ENCODE peak calls at places on chromosomes 6 and 20, in four cellular contexts. W is epithelial cell of esophagus, P is transverse colon, N is left lung. I is an unnamed sample.

GRCh38 chr6:100289285-100289684 is 175.4 kb downstream of the SIM1 start:
- DNase-seq in N (no peak), P (no peak), W (peak), I (peak)

GRCh38 chr20:49813305-49813974 is 812 bp downstream of the SLC9A8 start:
- DNase-seq in W (no peak), P (no peak), N (no peak), I (no peak)

GRCh38 chr20:61437280-61438206 is 185.5 kb downstream of the CDH4 start:
- DNase-seq in N (no peak), W (peak), P (no peak), I (peak)

GRCh38 chr6:81148726-81149125 is 603.8 kb downstream of the TENT5A start:
- DNase-seq in P (no peak), W (no peak), N (no peak), I (no peak)

GRCh38 chr6:127406122-127406521 is 53.1 kb downstream of the KIAA0408 start:
- DNase-seq in W (no peak), N (no peak), P (no peak), I (no peak)

GRCh38 chr6:3265671-3266070 is 6.9 kb downstream of the PSMG4 start:
- DNase-seq in N (no peak), W (no peak), P (no peak), I (no peak)

GRCh38 chr6:125974214-125974866 is 12.0 kb upstream of the TRMT11 start:
- DNase-seq in P (no peak), W (peak), N (no peak), I (peak)

GRCh38 chr6:69894578-69895347 is 28.4 kb downstream of the COL19A1 start:
- DNase-seq in N (no peak), P (no peak), W (peak), I (peak)

GRCh38 chr6:25165817-25166216 is 113.4 kb upstream of the CARMIL1 start:
- DNase-seq in N (no peak), W (no peak), P (no peak), I (no peak)

GRCh38 chr20:41041693-41042092 is 13.1 kb downstream of the TOP1 start:
- DNase-seq in W (no peak), P (no peak), N (no peak), I (no peak)
- TF ChIP-seq CTCF in W (no peak), P (no peak), N (no peak), I (no peak)

DNA sequence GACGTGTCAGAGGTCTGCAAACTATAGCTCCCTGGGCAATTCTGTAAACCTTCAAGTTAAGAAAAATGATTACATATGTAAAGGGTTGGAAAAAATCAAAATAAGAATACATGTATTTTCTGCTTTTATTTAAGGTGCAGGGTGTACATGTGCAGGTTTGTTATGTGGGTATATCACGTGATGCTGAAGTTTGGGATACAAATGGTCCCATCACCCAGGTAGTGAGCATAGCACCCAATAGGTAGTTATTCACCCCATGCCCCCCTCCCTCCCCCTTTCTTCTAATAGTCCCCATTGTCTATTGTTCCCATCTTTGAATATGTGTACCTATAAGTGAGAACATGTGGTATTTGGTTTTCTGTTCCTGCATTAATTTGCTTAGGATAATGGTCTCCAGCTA is 51.1 kb upstream of the GCM1 start:
- DNase-seq in P (no peak), N (no peak), W (no peak), I (no peak)
- TF ChIP-seq CTCF in P (no peak), N (no peak), W (no peak), I (no peak)

DNA sequence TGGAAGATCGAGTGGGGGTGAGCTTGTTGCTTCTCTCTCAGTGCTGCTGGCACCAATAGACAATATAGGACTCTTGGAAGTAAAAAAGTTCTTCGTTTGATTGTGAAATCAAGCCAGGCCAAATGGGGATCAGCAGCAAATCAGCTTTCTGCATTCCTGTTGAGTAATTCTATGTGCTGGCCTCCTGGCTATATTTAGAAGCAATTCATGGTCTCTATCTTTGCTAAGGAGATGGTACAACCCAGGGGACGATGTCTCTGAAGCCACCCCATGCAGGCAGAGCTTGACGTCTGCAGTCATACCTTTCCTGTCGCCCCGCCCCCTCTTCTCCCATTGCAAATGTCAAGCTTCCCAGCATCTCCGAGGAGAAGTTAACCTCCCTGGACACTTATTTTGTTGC is 199.1 kb downstream of the SCP2D1 start:
- DNase-seq in N (no peak), P (no peak), W (peak), I (peak)
- TF ChIP-seq CTCF in N (no peak), P (no peak), W (no peak), I (no peak)

GRCh38 chr6:155492061-155492735 is 36.6 kb upstream of the NOX3 start:
- DNase-seq in W (no peak), P (no peak), N (no peak), I (no peak)

GRCh38 chr6:155493026-155493693 is 37.5 kb upstream of the NOX3 start:
- DNase-seq in W (no peak), N (no peak), P (no peak), I (no peak)

GRCh38 chr6:155493694-155494143 is 38.1 kb upstream of the NOX3 start:
- DNase-seq in P (peak), W (peak), N (no peak), I (peak)

GRCh38 chr6:155497273-155497672 is 41.6 kb upstream of the NOX3 start:
- DNase-seq in N (no peak), P (no peak), W (no peak), I (no peak)

GRCh38 chr6:155495011-155495768 is 39.6 kb upstream of the NOX3 start:
- DNase-seq in W (peak), N (no peak), P (peak), I (peak)
- TF ChIP-seq CTCF in W (peak), N (no peak), P (peak), I (no peak)

GRCh38 chr6:16165641-16166040 is 36.8 kb downstream of the MYLIP start:
- DNase-seq in N (no peak), W (no peak), P (no peak), I (no peak)

GRCh38 chr6:16168121-16168520 is 39.2 kb downstream of the MYLIP start:
- DNase-seq in P (no peak), N (no peak), W (no peak), I (no peak)

GRCh38 chr6:16163535-16164300 is 34.8 kb downstream of the MYLIP start:
- DNase-seq in W (peak), P (no peak), N (no peak), I (peak)

GRCh38 chr6:16167219-16167618 is 38.3 kb downstream of the MYLIP start:
- DNase-seq in P (no peak), N (no peak), W (no peak), I (no peak)

GRCh38 chr6:16168858-16169257 is 40.0 kb downstream of the MYLIP start:
- DNase-seq in W (no peak), P (no peak), N (no peak), I (peak)
- TF ChIP-seq CTCF in W (peak), P (peak), N (no peak), I (peak)

GRCh38 chr6:16540804-16541752 is 220.2 kb downstream of the ATXN1 start:
- DNase-seq in N (no peak), P (peak), W (no peak), I (no peak)
- TF ChIP-seq CTCF in N (no peak), P (no peak), W (no peak), I (no peak)